ENCODE peak calls at places on chromosomes 6 and 20, in five cellular contexts. K is HCEC 1CT, Y is omental fat pad, O is PC-9, I is SW480. E is an unnamed sample.

GRCh38 chr6:90187437-90188049 is 109.1 kb downstream of the BACH2 start:
- DNase-seq in K (no peak), Y (no peak), O (no peak), I (no peak), E (no peak)

GRCh38 chr6:139311826-139312225 is 20.0 kb upstream of the TXLNB start:
- DNase-seq in K (peak), Y (no peak), O (no peak), I (no peak), E (no peak)

GRCh38 chr20:12970372-12970821 is 38.4 kb upstream of the SPTLC3 start:
- DNase-seq in K (peak), Y (no peak), O (no peak), I (peak), E (no peak)

GRCh38 chr6:45438849-45439406 is 61.2 kb upstream of the SUPT3H start:
- DNase-seq in K (peak), Y (no peak), O (no peak), I (peak), E (no peak)

GRCh38 chr6:126812651-126813050 is 305.8 kb upstream of the RSPO3 start:
- DNase-seq in K (peak), Y (no peak), O (no peak), I (no peak), E (no peak)

GRCh38 chr6:9373308-9373707 is 938.0 kb upstream of the SLC35B3 start:
- DNase-seq in K (no peak), Y (no peak), O (no peak), I (no peak), E (no peak)

GRCh38 chr20:56781108-56781739 is 152.1 kb downstream of the TFAP2C start:
- DNase-seq in K (no peak), Y (peak), O (peak), I (no peak), E (no peak)

GRCh38 chr6:112180095-112180820 is 74.1 kb downstream of the LAMA4 start:
- DNase-seq in K (peak), Y (no peak), O (peak), I (peak), E (no peak)

GRCh38 chr20:41411458-41411857 is 44.8 kb upstream of the EMILIN3 start:
- DNase-seq in K (peak), Y (no peak), O (no peak), I (peak), E (no peak)

GRCh38 chr20:8932192-8933150 is 136.4 kb upstream of the PLCB4 start:
- DNase-seq in K (peak), Y (no peak), O (no peak), I (peak), E (no peak)

GRCh38 chr20:34585019-34585418 is 26.5 kb downstream of the MAP1LC3A start:
- DNase-seq in K (no peak), Y (no peak), O (no peak), I (no peak), E (no peak)

GRCh38 chr6:148177589-148178233 is 164.9 kb upstream of the SASH1 start:
- DNase-seq in K (peak), Y (peak), O (no peak), I (peak), E (peak)

GRCh38 chr6:116535109-116535508 is 10.4 kb downstream of the TRAPPC3L start:
- DNase-seq in K (peak), Y (no peak), O (no peak), I (no peak), E (no peak)

GRCh38 chr6:524803-525202 is 132.1 kb downstream of the HUS1B start:
- DNase-seq in K (no peak), Y (no peak), O (no peak), I (no peak), E (no peak)

GRCh38 chr20:32139947-32140346 is 30.4 kb downstream of the TM9SF4 start:
- DNase-seq in K (no peak), Y (no peak), O (no peak), I (no peak), E (no peak)

GRCh38 chr6:89079611-89080213 is 839 bp upstream of the PNRC1 start:
- DNase-seq in K (peak), Y (no peak), O (peak), I (peak), E (no peak)

GRCh38 chr6:46969206-46969605 is 47.5 kb upstream of the ADGRF5 start:
- DNase-seq in K (no peak), Y (no peak), O (no peak), I (no peak), E (no peak)

GRCh38 chr20:21101453-21102251 is 4.5 kb downstream of the LINC00237 start:
- DNase-seq in K (no peak), Y (no peak), O (no peak), I (peak), E (no peak)

GRCh38 chr20:38692436-38693411 is 31.6 kb upstream of the SLC32A1 start:
- DNase-seq in K (peak), Y (no peak), O (peak), I (peak), E (no peak)

GRCh38 chr6:27161946-27162603 is 85.4 kb upstream of the PRSS16 start:
- DNase-seq in K (peak), Y (no peak), O (peak), I (no peak), E (no peak)

GRCh38 chr6:44052419-44053011 is 74.7 kb downstream of the MRPL14 start:
- DNase-seq in K (peak), Y (no peak), O (no peak), I (no peak), E (no peak)

GRCh38 chr20:52105045-52105572 is 86.5 kb downstream of the ZFP64 start:
- DNase-seq in K (no peak), Y (no peak), O (peak), I (no peak), E (no peak)

GRCh38 chr6:93799226-93799625 is 379.9 kb upstream of the EPHA7 start:
- DNase-seq in K (peak), Y (no peak), O (no peak), I (no peak), E (no peak)

GRCh38 chr6:152863618-152864326 is 113.2 kb downstream of the VIP start:
- DNase-seq in K (peak), Y (peak), O (peak), I (peak), E (no peak)

GRCh38 chr6:166464418-166465400 is 82.0 kb upstream of the MPC1 start:
- DNase-seq in K (no peak), Y (no peak), O (no peak), I (no peak), E (no peak)

GRCh38 chr20:34332262-34332920 is 29.2 kb upstream of the AHCY start:
- DNase-seq in K (no peak), Y (no peak), O (no peak), I (no peak), E (no peak)

GRCh38 chr6:45532626-45533258 is 155.0 kb upstream of the SUPT3H start:
- DNase-seq in K (no peak), Y (no peak), O (no peak), I (no peak), E (no peak)

GRCh38 chr6:17577059-17577458 is 23.0 kb upstream of the FAM8A1 start:
- DNase-seq in K (no peak), Y (no peak), O (no peak), I (no peak), E (no peak)

GRCh38 chr6:118400582-118400981 is 147.5 kb upstream of the PLN start:
- DNase-seq in K (no peak), Y (no peak), O (no peak), I (no peak), E (no peak)

GRCh38 chr20:9203081-9203447 is 134.2 kb downstream of the PLCB4 start:
- DNase-seq in K (peak), Y (no peak), O (no peak), I (no peak), E (no peak)

GRCh38 chr6:56663344-56663743 is 20.7 kb upstream of the DST start:
- DNase-seq in K (no peak), Y (no peak), O (peak), I (peak), E (no peak)

GRCh38 chr6:85412926-85413325 is 37.0 kb upstream of the NT5E start:
- DNase-seq in K (no peak), Y (no peak), O (no peak), I (no peak), E (no peak)

GRCh38 chr6:5595184-5595583 is 333.9 kb downstream of the FARS2 start:
- DNase-seq in K (no peak), Y (no peak), O (no peak), I (no peak), E (no peak)

GRCh38 chr6:42292002-42292735 is 74.5 kb upstream of the MRPS10 start:
- DNase-seq in K (peak), Y (no peak), O (peak), I (peak), E (no peak)

GRCh38 chr6:147560670-147561069 is 52.2 kb downstream of the SAMD5 start:
- DNase-seq in K (no peak), Y (no peak), O (no peak), I (no peak), E (no peak)

GRCh38 chr6:132052096-132052495 is 100.9 kb upstream of the CCN2 start:
- DNase-seq in K (peak), Y (no peak), O (no peak), I (no peak), E (no peak)

GRCh38 chr6:83893024-83893423 is 33.5 kb downstream of the CYB5R4 start:
- DNase-seq in K (no peak), Y (no peak), O (no peak), I (no peak), E (no peak)